ENCODE peak calls at places on chromosomes 1 and 21, in four cellular contexts. One of them, this sample, is unnamed.

GRCh38 chr1:247111259-247111635 is 7.1 kb upstream of the ZNF669 start:
- DNase-seq in transverse colon: no peak
- DNase-seq in suprapubic skin: no peak
- DNase-seq in sigmoid colon: no peak
- DNase-seq in this sample: no peak

GRCh38 chr1:61842863-61843514 is 100.7 kb downstream of the PATJ start:
- DNase-seq in suprapubic skin: no peak
- DNase-seq in sigmoid colon: no peak
- DNase-seq in transverse colon: no peak
- DNase-seq in this sample: no peak

GRCh38 chr1:85413169-85413568 is 51.8 kb downstream of the DDAH1 start:
- DNase-seq in sigmoid colon: no peak
- DNase-seq in transverse colon: no peak
- DNase-seq in suprapubic skin: no peak
- DNase-seq in this sample: no peak

GRCh38 chr1:42963378-42964005 is 4.8 kb upstream of the SLC2A1 start:
- DNase-seq in transverse colon: no peak
- DNase-seq in sigmoid colon: no peak
- DNase-seq in suprapubic skin: no peak
- DNase-seq in this sample: no peak

GRCh38 chr1:40363721-40364120 is 9.8 kb upstream of the SMAP2 start:
- DNase-seq in sigmoid colon: no peak
- DNase-seq in suprapubic skin: no peak
- DNase-seq in transverse colon: no peak
- DNase-seq in this sample: no peak

GRCh38 chr1:235953801-235954200 is 87.1 kb upstream of the LYST start:
- DNase-seq in sigmoid colon: no peak
- DNase-seq in suprapubic skin: no peak
- DNase-seq in transverse colon: no peak
- DNase-seq in this sample: no peak

GRCh38 chr1:247448107-247448778 is 9.7 kb downstream of the OR2B11 start:
- DNase-seq in transverse colon: peak; percentile 62
- DNase-seq in suprapubic skin: no peak
- DNase-seq in sigmoid colon: peak; percentile 76
- DNase-seq in this sample: peak; percentile 84

GRCh38 chr1:220144051-220144450 is 50.1 kb downstream of the IARS2 start:
- DNase-seq in suprapubic skin: no peak
- DNase-seq in sigmoid colon: no peak
- DNase-seq in transverse colon: no peak
- DNase-seq in this sample: no peak

GRCh38 chr1:236507022-236507700 is 16.6 kb upstream of the LGALS8 start:
- DNase-seq in transverse colon: no peak
- DNase-seq in sigmoid colon: no peak
- DNase-seq in suprapubic skin: no peak
- DNase-seq in this sample: no peak

GRCh38 chr1:152018537-152018936 is 18.3 kb downstream of the S100A11 start:
- DNase-seq in sigmoid colon: no peak
- DNase-seq in transverse colon: peak; percentile 19
- DNase-seq in suprapubic skin: no peak
- DNase-seq in this sample: no peak

GRCh38 chr1:86389315-86389714 is 6.8 kb downstream of the ODF2L start:
- DNase-seq in suprapubic skin: no peak
- DNase-seq in transverse colon: no peak
- DNase-seq in sigmoid colon: no peak
- DNase-seq in this sample: no peak

GRCh38 chr1:9150582-9151290 is 21.8 kb upstream of the GPR157 start:
- DNase-seq in transverse colon: no peak
- DNase-seq in sigmoid colon: peak; percentile 76
- DNase-seq in suprapubic skin: no peak
- DNase-seq in this sample: no peak

GRCh38 chr1:99457381-99458165 is 188.3 kb upstream of the PALMD start:
- DNase-seq in transverse colon: no peak
- DNase-seq in suprapubic skin: no peak
- DNase-seq in sigmoid colon: no peak
- DNase-seq in this sample: no peak

GRCh38 chr1:180458807-180459206 is 43.6 kb downstream of the ACBD6 start:
- DNase-seq in transverse colon: no peak
- DNase-seq in suprapubic skin: no peak
- DNase-seq in sigmoid colon: no peak
- DNase-seq in this sample: no peak

GRCh38 chr1:1777510-1777909 is 760 bp downstream of the NADK start:
- DNase-seq in transverse colon: no peak
- DNase-seq in sigmoid colon: peak; percentile 81
- DNase-seq in suprapubic skin: no peak
- DNase-seq in this sample: no peak

GRCh38 chr1:242129103-242129502 is 130.2 kb upstream of the MAP1LC3C start:
- DNase-seq in sigmoid colon: no peak
- DNase-seq in suprapubic skin: no peak
- DNase-seq in transverse colon: no peak
- DNase-seq in this sample: no peak

GRCh38 chr1:143661418-143662120 is 310.2 kb downstream of the FAM72C start:
- DNase-seq in transverse colon: no peak
- DNase-seq in sigmoid colon: no peak
- DNase-seq in suprapubic skin: no peak
- DNase-seq in this sample: no peak

GRCh38 chr1:36881071-36881405 is 153.3 kb downstream of the GRIK3 start:
- DNase-seq in sigmoid colon: no peak
- DNase-seq in transverse colon: no peak
- DNase-seq in suprapubic skin: no peak
- DNase-seq in this sample: peak; percentile 74

GRCh38 chr1:3821934-3822307 is 25.6 kb upstream of the LRRC47 start:
- DNase-seq in suprapubic skin: peak; percentile 32
- DNase-seq in sigmoid colon: peak; percentile 26
- DNase-seq in transverse colon: no peak
- DNase-seq in this sample: no peak

GRCh38 chr1:147504801-147505303 is 36.4 kb upstream of the BCL9 start:
- DNase-seq in suprapubic skin: no peak
- DNase-seq in transverse colon: no peak
- DNase-seq in sigmoid colon: no peak
- DNase-seq in this sample: no peak

GRCh38 chr1:246639732-246640131 is 73.5 kb downstream of the CNST start:
- DNase-seq in transverse colon: no peak
- DNase-seq in suprapubic skin: no peak
- DNase-seq in sigmoid colon: no peak
- DNase-seq in this sample: no peak

GRCh38 chr1:91555821-91556531 is 55.3 kb downstream of the CDC7 start:
- DNase-seq in sigmoid colon: no peak
- DNase-seq in transverse colon: no peak
- DNase-seq in suprapubic skin: no peak
- DNase-seq in this sample: no peak

GRCh38 chr1:6251233-6251632 is 7.3 kb downstream of the HES3 start:
- DNase-seq in sigmoid colon: no peak
- DNase-seq in transverse colon: no peak
- DNase-seq in suprapubic skin: no peak
- DNase-seq in this sample: no peak

GRCh38 chr21:46500224-46500861 is 41.7 kb downstream of the DIP2A start:
- DNase-seq in suprapubic skin: no peak
- DNase-seq in transverse colon: no peak
- DNase-seq in sigmoid colon: no peak
- DNase-seq in this sample: no peak

GRCh38 chr21:37281993-37282392 is 14.9 kb upstream of the VPS26C start:
- DNase-seq in transverse colon: peak; percentile 17
- DNase-seq in sigmoid colon: no peak
- DNase-seq in suprapubic skin: no peak
- DNase-seq in this sample: no peak

GRCh38 chr21:35775778-35776515 is 284.4 kb downstream of the SETD4 start:
- DNase-seq in suprapubic skin: no peak
- DNase-seq in transverse colon: no peak
- DNase-seq in sigmoid colon: no peak
- DNase-seq in this sample: no peak

GRCh38 chr1:196160066-196160795 is 448.0 kb downstream of the KCNT2 start:
- DNase-seq in sigmoid colon: no peak
- DNase-seq in transverse colon: no peak
- DNase-seq in suprapubic skin: no peak
- DNase-seq in this sample: no peak

GRCh38 chr1:61956774-61957173 is 214.5 kb downstream of the PATJ start:
- DNase-seq in suprapubic skin: no peak
- DNase-seq in transverse colon: no peak
- DNase-seq in sigmoid colon: no peak
- DNase-seq in this sample: no peak

GRCh38 chr1:213776974-213777373 is 210.8 kb upstream of the PROX1 start:
- DNase-seq in suprapubic skin: no peak
- DNase-seq in sigmoid colon: no peak
- DNase-seq in transverse colon: no peak
- DNase-seq in this sample: no peak

GRCh38 chr1:29332204-29332603 is 95.9 kb downstream of the PTPRU start:
- DNase-seq in transverse colon: peak; percentile 24
- DNase-seq in suprapubic skin: no peak
- DNase-seq in sigmoid colon: peak; percentile 52
- DNase-seq in this sample: no peak

GRCh38 chr1:25825605-25826004 is 5.9 kb downstream of the MTFR1L start:
- DNase-seq in sigmoid colon: no peak
- DNase-seq in transverse colon: no peak
- DNase-seq in suprapubic skin: no peak
- DNase-seq in this sample: no peak

GRCh38 chr1:1775364-1776226 is 2.7 kb downstream of the NADK start:
- DNase-seq in suprapubic skin: no peak
- DNase-seq in transverse colon: no peak
- DNase-seq in sigmoid colon: no peak
- DNase-seq in this sample: no peak

GRCh38 chr1:14037101-14037807 is 337.3 kb downstream of the PRDM2 start:
- DNase-seq in suprapubic skin: no peak
- DNase-seq in sigmoid colon: no peak
- DNase-seq in transverse colon: no peak
- DNase-seq in this sample: no peak

GRCh38 chr21:29342394-29342957 is 43.8 kb downstream of the BACH1 start:
- DNase-seq in suprapubic skin: peak; percentile 82
- DNase-seq in transverse colon: peak; percentile 24
- DNase-seq in sigmoid colon: peak; percentile 82
- DNase-seq in this sample: no peak

GRCh38 chr21:44368711-44369446 is 15.5 kb downstream of the TRPM2 start:
- DNase-seq in transverse colon: no peak
- DNase-seq in suprapubic skin: no peak
- DNase-seq in sigmoid colon: peak; percentile 62
- DNase-seq in this sample: no peak

GRCh38 chr1:54309631-54310366 is 96.4 kb downstream of the SSBP3 start:
- DNase-seq in transverse colon: no peak
- DNase-seq in sigmoid colon: no peak
- DNase-seq in suprapubic skin: no peak
- DNase-seq in this sample: no peak

GRCh38 chr1:164783778-164784555 is 225.0 kb downstream of the PBX1 start:
- DNase-seq in transverse colon: no peak
- DNase-seq in sigmoid colon: no peak
- DNase-seq in suprapubic skin: no peak
- DNase-seq in this sample: peak; percentile 88

GRCh38 chr1:164780863-164781262 is 221.9 kb downstream of the PBX1 start:
- DNase-seq in transverse colon: no peak
- DNase-seq in sigmoid colon: peak; percentile 82
- DNase-seq in suprapubic skin: no peak
- DNase-seq in this sample: no peak

GRCh38 chr1:164779376-164779775 is 220.4 kb downstream of the PBX1 start:
- DNase-seq in sigmoid colon: no peak
- DNase-seq in suprapubic skin: no peak
- DNase-seq in transverse colon: no peak
- DNase-seq in this sample: no peak

GRCh38 chr1:164780111-164780510 is 221.1 kb downstream of the PBX1 start:
- DNase-seq in sigmoid colon: no peak
- DNase-seq in transverse colon: no peak
- DNase-seq in suprapubic skin: no peak
- DNase-seq in this sample: no peak

DNA sequence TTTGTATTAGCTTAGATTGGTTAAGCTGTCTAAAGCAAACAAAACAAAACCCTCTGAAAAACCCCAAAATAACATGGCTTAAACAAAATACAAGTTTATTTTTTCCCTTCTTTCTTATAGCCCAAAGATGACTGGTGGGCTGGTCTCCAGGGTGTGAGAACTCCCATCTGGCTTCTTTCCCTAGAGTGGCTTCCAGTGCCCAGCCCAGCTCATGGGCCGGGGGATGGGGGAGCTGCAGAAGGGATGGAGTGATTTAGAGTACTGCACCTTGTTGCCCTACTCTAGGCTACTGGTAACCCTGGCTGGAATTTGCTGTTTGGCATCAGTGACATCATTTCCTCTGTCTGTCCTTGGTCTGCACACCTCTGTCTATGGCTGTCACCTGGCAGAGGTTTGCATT is 223.0 kb downstream of the PBX1 start:
- DNase-seq in sigmoid colon: no peak
- DNase-seq in suprapubic skin: no peak
- DNase-seq in transverse colon: no peak
- DNase-seq in this sample: no peak
- H3K4me1 ChIP-seq in sigmoid colon: peaks cover 96% of the 10 kb centered on the region
- H3K4me1 ChIP-seq in suprapubic skin: peaks cover 53% of the 10 kb centered on the region
- H3K4me1 ChIP-seq in transverse colon: peaks cover 26% of the 10 kb centered on the region
- H3K4me1 ChIP-seq in this sample: peaks cover 88% of the 10 kb centered on the region

DNA sequence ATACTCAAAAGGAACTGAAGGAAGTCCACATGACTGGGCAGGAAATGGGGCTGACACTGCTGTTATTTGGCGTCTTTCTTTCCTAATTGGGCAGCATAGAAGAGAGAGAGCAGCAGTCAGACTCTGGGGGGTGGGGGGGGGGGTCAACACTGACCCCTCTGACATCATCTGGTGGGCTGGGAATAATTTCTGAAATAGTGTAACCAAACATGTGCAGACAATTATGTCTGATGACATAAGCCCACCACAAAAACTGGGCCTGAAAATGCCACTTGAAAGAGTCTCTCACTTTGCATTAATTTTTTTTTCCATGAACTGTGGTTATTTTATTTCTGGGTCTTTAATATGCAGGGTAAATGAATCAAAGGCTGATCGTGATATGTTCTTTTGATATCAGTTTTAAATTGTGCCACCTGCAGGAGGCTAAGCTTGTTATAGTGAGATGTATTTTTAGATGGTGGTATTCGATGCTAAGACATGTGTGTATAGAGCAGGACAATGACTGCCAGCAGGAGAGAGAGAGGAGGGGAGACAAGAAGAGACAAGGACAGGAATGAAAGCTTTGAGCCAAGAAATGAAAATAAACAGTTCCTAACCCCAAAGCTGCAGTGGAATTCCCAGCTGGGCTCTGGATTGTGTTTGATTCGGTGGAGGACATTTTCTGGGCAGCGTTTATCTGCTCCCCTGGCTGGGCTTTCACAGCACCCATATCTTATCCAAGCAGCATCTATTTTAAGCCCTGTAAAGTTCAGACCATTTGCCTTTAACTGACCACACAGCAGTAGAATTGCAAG is 264.7 kb downstream of the PBX1 start:
- DNase-seq in transverse colon: peak; percentile 27
- DNase-seq in sigmoid colon: peak; percentile 89
- DNase-seq in suprapubic skin: no peak
- DNase-seq in this sample: no peak
- H3K27ac ChIP-seq in transverse colon: peak overlapping the region; percentile 7
- H3K27ac ChIP-seq in sigmoid colon: peak overlapping the region; percentile 69
- H3K27ac ChIP-seq in suprapubic skin: no peak overlapping the region
- H3K27ac ChIP-seq in this sample: peak overlapping the region; percentile 43

GRCh38 chr21:42974832-42975820 is 764 bp downstream of the PKNOX1 start:
- DNase-seq in suprapubic skin: peak; percentile 83
- DNase-seq in transverse colon: peak; percentile 66
- DNase-seq in sigmoid colon: peak; percentile 85
- DNase-seq in this sample: no peak
- TF ChIP-seq POLR2AphosphoS5 in suprapubic skin: no peak
- TF ChIP-seq POLR2AphosphoS5 in transverse colon: peak; percentile 62
- TF ChIP-seq POLR2AphosphoS5 in sigmoid colon: peak; percentile 72
- TF ChIP-seq POLR2AphosphoS5 in this sample: peak; percentile 54

GRCh38 chr1:107689157-107689556 is 275.8 kb downstream of the VAV3 start:
- DNase-seq in suprapubic skin: no peak
- DNase-seq in transverse colon: no peak
- DNase-seq in sigmoid colon: peak; percentile 78
- DNase-seq in this sample: no peak
- H3K4me1 ChIP-seq in suprapubic skin: peaks cover 33% of the 10 kb centered on the region
- H3K4me1 ChIP-seq in transverse colon: no peaks in the 10 kb centered on the region
- H3K4me1 ChIP-seq in sigmoid colon: peaks cover 66% of the 10 kb centered on the region
- H3K4me1 ChIP-seq in this sample: peaks cover 17% of the 10 kb centered on the region

This sample was measured in vagina.